ENCODE peak calls at places on chromosome 1, in six cellular contexts. O is H1, K is IMR-90, W is H9, J is mesenchymal stem cell, F is trophoblast cell. M is an unnamed sample.

GRCh38 chr1:150764617-150765090 is 924 bp downstream of the CTSS start:
- DNase-seq in O (no peak), K (peak; percentile 97), W (no peak), J (peak; percentile 96), F (no peak), M (no peak)

GRCh38 chr1:223707270-223708000 is 4.9 kb upstream of the CAPN2 start:
- DNase-seq in O (no peak), K (peak; percentile 100), W (no peak), J (peak; percentile 100), F (peak; percentile 91), M (no peak)

GRCh38 chr1:1895456-1896333 is 4.8 kb upstream of the GNB1 start:
- DNase-seq in O (no peak), K (no peak), W (no peak), J (no peak), F (no peak), M (no peak)

GRCh38 chr1:149846600-149847466 is 52.5 kb upstream of the BOLA1 start:
- DNase-seq in O (no peak), K (no peak), W (no peak), J (no peak), F (no peak), M (no peak)

GRCh38 chr1:67285780-67286488 is 21.7 kb upstream of the IL12RB2 start:
- DNase-seq in O (no peak), K (no peak), W (no peak), J (no peak), F (no peak), M (no peak)

GRCh38 chr1:212515329-212515760 is 82.6 kb downstream of the NENF start:
- DNase-seq in O (no peak), K (no peak), W (peak; percentile 43), J (no peak), F (no peak), M (peak; percentile 43)

GRCh38 chr1:240254006-240254405 is 162.3 kb downstream of the FMN2 start:
- DNase-seq in O (no peak), K (no peak), W (peak; percentile 34), J (no peak), F (no peak), M (no peak)

GRCh38 chr1:197761654-197762053 is 13.6 kb downstream of the DENND1B start:
- DNase-seq in O (no peak), K (no peak), W (no peak), J (no peak), F (no peak), M (no peak)

GRCh38 chr1:25568834-25569598 is 25.6 kb downstream of the LDLRAP1 start:
- DNase-seq in O (no peak), K (peak; percentile 88), W (no peak), J (peak; percentile 93), F (no peak), M (no peak)

GRCh38 chr1:201283836-201284553 is 689 bp downstream of the PKP1 start:
- DNase-seq in O (no peak), K (no peak), W (peak; percentile 47), J (no peak), F (no peak), M (no peak)

GRCh38 chr1:8019229-8019620 is 6.9 kb downstream of the ERRFI1 start:
- DNase-seq in O (no peak), K (no peak), W (no peak), J (peak; percentile 19), F (no peak), M (no peak)

GRCh38 chr1:156828414-156829085 is 11.9 kb upstream of the SH2D2A start:
- DNase-seq in O (no peak), K (no peak), W (no peak), J (no peak), F (no peak), M (no peak)

GRCh38 chr1:180311011-180311730 is 81.1 kb downstream of the LHX4 start:
- DNase-seq in O (no peak), K (peak; percentile 80), W (no peak), J (peak; percentile 52), F (peak; percentile 54), M (no peak)

GRCh38 chr1:46452931-46453325 is 36.7 kb upstream of the DMBX1 start:
- DNase-seq in O (no peak), K (no peak), W (no peak), J (no peak), F (no peak), M (no peak)

GRCh38 chr1:163203561-163203960 is 845 bp upstream of the RGS5 start:
- DNase-seq in O (no peak), K (peak; percentile 3), W (no peak), J (peak; percentile 13), F (no peak), M (no peak)

GRCh38 chr1:235945775-235946565 is 79.3 kb upstream of the LYST start:
- DNase-seq in O (no peak), K (no peak), W (no peak), J (no peak), F (peak; percentile 29), M (no peak)

GRCh38 chr1:61968869-61969268 is 225.8 kb upstream of the L1TD1 start:
- DNase-seq in O (no peak), K (no peak), W (no peak), J (no peak), F (no peak), M (no peak)

GRCh38 chr1:26281091-26281958 is 1.4 kb downstream of the SH3BGRL3 start:
- DNase-seq in O (no peak), K (no peak), W (no peak), J (no peak), F (no peak), M (no peak)

GRCh38 chr1:85623061-85623471 is 42.5 kb downstream of the CCN1 start:
- DNase-seq in O (no peak), K (peak; percentile 98), W (no peak), J (peak; percentile 80), F (peak; percentile 37), M (no peak)

GRCh38 chr1:44609768-44610526 is 64.3 kb downstream of the TMEM53 start:
- DNase-seq in O (no peak), K (no peak), W (peak; percentile 52), J (no peak), F (no peak), M (no peak)

GRCh38 chr1:11882814-11883538 is 24.2 kb upstream of the NPPB start:
- DNase-seq in O (no peak), K (no peak), W (peak; percentile 80), J (no peak), F (no peak), M (no peak)

GRCh38 chr1:176745945-176746344 is 283.0 kb downstream of the PAPPA2 start:
- DNase-seq in O (no peak), K (no peak), W (no peak), J (peak; percentile 3), F (peak; percentile 11), M (no peak)

GRCh38 chr1:203306970-203307541 is 1.7 kb downstream of the BTG2 start:
- DNase-seq in O (peak; percentile 67), K (no peak), W (no peak), J (no peak), F (no peak), M (no peak)

GRCh38 chr1:37677808-37678207 is 14.5 kb upstream of the CDCA8 start:
- DNase-seq in O (no peak), K (no peak), W (no peak), J (no peak), F (no peak), M (no peak)
- H3K14ac ChIP-seq in O (no peak overlapping the region), K (no peak overlapping the region), W (no peak overlapping the region), J (no peak overlapping the region), F (no peak overlapping the region), M (no peak overlapping the region)

GRCh38 chr1:56710646-56711045 is 65.5 kb downstream of the PRKAA2 start:
- DNase-seq in O (no peak), K (peak; percentile 88), W (no peak), J (peak; percentile 68), F (no peak), M (no peak)

GRCh38 chr1:56709269-56709880 is 64.3 kb downstream of the PRKAA2 start:
- DNase-seq in O (no peak), K (peak; percentile 65), W (no peak), J (peak; percentile 63), F (peak; percentile 24), M (peak; percentile 40)

GRCh38 chr1:56709995-56710394 is 64.9 kb downstream of the PRKAA2 start:
- DNase-seq in O (no peak), K (no peak), W (no peak), J (no peak), F (no peak), M (no peak)

GRCh38 chr1:56703747-56704146 is 58.6 kb downstream of the PRKAA2 start:
- DNase-seq in O (no peak), K (no peak), W (no peak), J (no peak), F (no peak), M (no peak)

DNA sequence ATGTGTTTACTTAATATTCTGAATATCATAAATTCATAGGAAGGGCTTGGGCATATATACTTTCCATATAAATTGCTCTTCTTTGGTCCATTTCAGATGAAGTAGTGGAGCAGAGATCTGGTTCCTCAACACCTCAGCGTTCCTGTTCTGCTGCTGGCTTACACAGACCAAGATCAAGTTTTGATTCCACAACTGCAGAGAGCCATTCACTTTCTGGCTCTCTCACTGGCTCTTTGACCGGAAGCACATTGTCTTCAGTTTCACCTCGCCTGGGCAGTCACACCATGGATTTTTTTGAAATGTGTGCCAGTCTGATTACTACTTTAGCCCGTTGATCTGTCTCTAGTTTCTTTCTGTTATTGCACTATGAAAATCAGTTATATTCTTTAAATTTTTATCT is 62.3 kb downstream of the PRKAA2 start:
- DNase-seq in O (no peak), K (no peak), W (no peak), J (no peak), F (no peak), M (no peak)
- H3K4me1 ChIP-seq in O (no peaks in the 10 kb centered on the region), K (peaks cover under 1% of the 10 kb centered on the region), W (no peaks in the 10 kb centered on the region), J (no peaks in the 10 kb centered on the region), F (no peaks in the 10 kb centered on the region), M (no peaks in the 10 kb centered on the region)

GRCh38 chr1:55634516-55634915 is 419.4 kb upstream of the USP24 start:
- DNase-seq in O (no peak), K (no peak), W (no peak), J (no peak), F (no peak), M (no peak)

GRCh38 chr1:55635856-55636255 is 420.7 kb upstream of the USP24 start:
- DNase-seq in O (no peak), K (peak; percentile 43), W (no peak), J (no peak), F (no peak), M (no peak)

GRCh38 chr1:55631508-55631907 is 416.3 kb upstream of the USP24 start:
- DNase-seq in O (no peak), K (peak; percentile 69), W (no peak), J (no peak), F (no peak), M (no peak)

GRCh38 chr1:55632906-55633305 is 417.7 kb upstream of the USP24 start:
- DNase-seq in O (no peak), K (peak; percentile 12), W (no peak), J (peak; percentile 9), F (no peak), M (peak; percentile 1)

GRCh38 chr1:55632058-55632457 is 416.9 kb upstream of the USP24 start:
- DNase-seq in O (no peak), K (peak; percentile 63), W (no peak), J (peak; percentile 11), F (peak; percentile 30), M (no peak)
- H4K91ac ChIP-seq in O (no peak overlapping the region), K (no peak overlapping the region), W (no peak overlapping the region), J (no peak overlapping the region), F (no peak overlapping the region), M (no peak overlapping the region)

DNA sequence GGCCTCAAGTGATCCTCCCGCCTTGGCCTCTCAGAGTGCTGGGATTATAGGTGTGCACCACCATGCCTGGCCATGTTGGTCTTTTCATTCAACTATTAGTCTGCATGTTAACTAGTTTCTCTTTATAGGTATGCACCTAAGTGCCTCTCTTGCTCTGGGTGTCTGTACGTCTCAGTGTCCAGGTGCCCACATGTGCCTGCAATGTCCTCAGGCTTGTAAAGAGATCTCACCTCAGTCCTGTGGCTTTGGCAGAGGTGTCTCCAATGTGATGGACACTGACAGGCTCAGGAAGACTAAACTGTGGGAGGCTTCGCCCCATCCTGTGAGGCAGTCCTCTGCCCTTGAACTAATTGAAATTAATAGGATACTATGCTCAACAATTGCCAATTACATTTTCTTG is 526.3 kb downstream of the PTPRU start:
- DNase-seq in O (no peak), K (no peak), W (peak; percentile 9), J (no peak), F (no peak), M (no peak)
- H3K14ac ChIP-seq in O (no peak overlapping the region), K (no peak overlapping the region), W (no peak overlapping the region), J (no peak overlapping the region), F (no peak overlapping the region), M (no peak overlapping the region)

M was measured in neuronal stem cell.